ENCODE peak calls at places on chromosomes 4 and X, in nine cellular contexts. T, B, Z, C, F, G, W, J and H are unnamed samples. For H3K9me3, the result is how much of the 10 kb centered on the place peaks cover.

GRCh38 chrX:48919360-48919821 is 567 bp upstream of the PIM2 start:
- DNase-seq in W (no peak), Z (no peak), G (no peak), T (peak), J (no peak), F (no peak), B (no peak), C (no peak), H (no peak)

GRCh38 chr4:77695769-77696168 is 90.1 kb downstream of the CXCL13 start:
- DNase-seq in W (no peak), J (no peak), Z (peak), B (no peak), G (peak), F (no peak), C (peak), T (no peak), H (no peak)

GRCh38 chr4:158775091-158775651 is 6.3 kb downstream of the FNIP2 start:
- DNase-seq in C (peak), G (peak), F (no peak), T (no peak), Z (peak), J (no peak), W (no peak), B (no peak), H (peak)

GRCh38 chr4:88823058-88823919 is 125.7 kb upstream of the NAP1L5 start:
- DNase-seq in J (peak), Z (peak), W (no peak), B (peak), T (peak), C (peak), F (peak), G (peak), H (peak)

GRCh38 chr4:184962125-184962638 is 56.1 kb upstream of the HELT start:
- DNase-seq in Z (no peak), G (no peak), W (no peak), T (no peak), B (no peak), C (no peak), F (peak), J (no peak), H (no peak)

GRCh38 chr4:88040707-88041106 is 33.3 kb downstream of the PKD2 start:
- DNase-seq in B (no peak), C (no peak), T (no peak), W (no peak), G (no peak), F (no peak), Z (no peak), J (no peak), H (no peak)

GRCh38 chr4:123398803-123399637 is 2.4 kb downstream of the SPRY1 start:
- DNase-seq in F (peak), C (peak), G (peak), T (peak), W (peak), J (peak), Z (peak), B (peak), H (peak)

GRCh38 chrX:54447461-54447860 is 7.3 kb downstream of the TSR2 start:
- DNase-seq in F (no peak), C (peak), G (peak), W (no peak), Z (peak), J (no peak), T (no peak), B (no peak), H (peak)

GRCh38 chr4:52863324-52863723 is 1.2 kb downstream of the RASL11B start:
- DNase-seq in C (no peak), T (no peak), Z (peak), F (no peak), W (no peak), J (no peak), G (no peak), B (no peak), H (no peak)

GRCh38 chr4:42282081-42282901 is 115.0 kb upstream of the SHISA3 start:
- DNase-seq in T (peak), J (peak), Z (peak), G (peak), C (peak), B (no peak), F (peak), W (peak), H (peak)
- H3K4me3 ChIP-seq in T (peak), J (no peak), Z (no peak), G (peak), C (no peak), B (no peak), F (no peak), W (no peak), H (no peak)

GRCh38 chr4:6472008-6472386 is 417 bp downstream of the PPP2R2C start:
- DNase-seq in W (no peak), J (no peak), F (peak), B (no peak), G (no peak), Z (no peak), T (no peak), C (no peak), H (no peak)

GRCh38 chr4:6474053-6474568 is 1.7 kb upstream of the PPP2R2C start:
- DNase-seq in F (peak), B (no peak), W (no peak), T (peak), C (peak), J (no peak), G (no peak), Z (no peak), H (no peak)

GRCh38 chr4:6471303-6472007 is 959 bp downstream of the PPP2R2C start:
- DNase-seq in C (peak), J (no peak), T (peak), W (no peak), B (no peak), G (no peak), F (peak), Z (no peak), H (no peak)

GRCh38 chr4:6473264-6474052 is 1.0 kb upstream of the PPP2R2C start:
- DNase-seq in Z (no peak), T (no peak), G (no peak), J (no peak), B (no peak), C (no peak), W (no peak), F (peak), H (no peak)

DNA sequence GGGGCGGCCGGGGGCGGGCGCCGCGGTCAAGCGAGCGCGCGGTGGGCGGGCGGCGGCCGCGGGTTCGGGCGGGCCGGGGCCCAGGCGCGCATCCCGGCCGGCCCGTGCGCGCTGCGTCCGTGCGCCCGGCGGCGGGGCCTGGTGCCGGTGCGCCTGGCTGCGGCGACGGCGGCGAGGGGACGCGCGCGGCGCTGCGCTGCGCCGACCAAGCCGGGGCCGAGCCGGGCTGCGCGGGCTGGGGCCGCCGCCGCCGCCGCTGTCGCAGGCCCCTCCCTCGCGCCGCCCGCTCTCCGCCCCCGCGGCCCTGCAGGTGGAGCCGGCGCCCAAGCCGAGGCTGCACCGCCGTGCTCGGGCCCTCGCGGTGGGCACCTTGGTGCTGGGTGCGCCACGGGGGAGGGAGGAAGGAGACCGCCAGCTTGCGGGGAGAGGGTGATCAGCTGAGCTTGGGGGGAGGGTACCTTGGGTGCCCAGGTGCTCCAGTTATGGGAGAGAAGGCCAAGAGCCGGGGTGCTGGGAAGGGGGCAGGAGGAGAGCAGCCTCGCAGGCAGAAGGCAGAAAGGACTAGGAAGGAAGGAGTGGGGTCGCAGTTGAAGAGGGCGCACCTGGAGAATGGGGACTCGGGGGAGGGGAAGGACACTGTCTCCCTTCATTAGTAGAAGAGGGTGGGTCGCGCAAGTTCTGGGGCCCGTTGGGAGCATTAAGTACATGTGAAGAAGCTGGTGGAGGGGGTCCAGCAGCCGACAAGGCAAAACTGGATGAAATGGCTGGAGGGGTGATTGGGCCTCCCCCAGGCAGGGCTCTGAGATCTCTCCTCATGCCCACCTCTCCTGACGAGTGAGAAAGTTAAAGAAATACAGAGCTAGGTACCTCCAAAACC is at the start of gene PPP2R2C:
- DNase-seq in T (peak), G (peak), J (no peak), W (no peak), F (peak), C (peak), Z (no peak), B (no peak), H (peak)
- TF ChIP-seq CTCF in T (no peak), G (no peak), J (no peak), W (no peak), F (no peak), C (no peak), Z (no peak), B (no peak), H (no peak)

GRCh38 chr4:600850-601515 is 24.4 kb upstream of the PDE6B start:
- DNase-seq in Z (no peak), G (no peak), J (no peak), B (no peak), C (no peak), F (peak), T (no peak), W (no peak), H (no peak)
- H3K9me3 ChIP-seq in Z (under half), G (under half), J (under half), B (under half), C (under half), F (under half), T (under half), W (under half), H (under half)

GRCh38 chrX:124440674-124441073 is 94.3 kb downstream of the SH2D1A start:
- DNase-seq in G (no peak), T (no peak), C (no peak), J (no peak), B (no peak), W (no peak), Z (no peak), F (no peak), H (no peak)

GRCh38 chrX:124441971-124442370 is 95.6 kb downstream of the SH2D1A start:
- DNase-seq in W (no peak), T (no peak), J (no peak), B (no peak), C (no peak), F (no peak), G (no peak), Z (no peak), H (no peak)
- H3K4me3 ChIP-seq in W (no peak), T (no peak), J (no peak), B (no peak), C (no peak), F (no peak), G (no peak), Z (no peak), H (no peak)

GRCh38 chr4:183132865-183133264 is 33.8 kb downstream of the WWC2 start:
- DNase-seq in C (no peak), J (no peak), F (no peak), W (no peak), Z (no peak), T (no peak), B (no peak), G (no peak), H (no peak)
- TF ChIP-seq CTCF in C (no peak), J (no peak), F (no peak), W (no peak), Z (no peak), T (no peak), B (no peak), G (no peak), H (no peak)

DNA sequence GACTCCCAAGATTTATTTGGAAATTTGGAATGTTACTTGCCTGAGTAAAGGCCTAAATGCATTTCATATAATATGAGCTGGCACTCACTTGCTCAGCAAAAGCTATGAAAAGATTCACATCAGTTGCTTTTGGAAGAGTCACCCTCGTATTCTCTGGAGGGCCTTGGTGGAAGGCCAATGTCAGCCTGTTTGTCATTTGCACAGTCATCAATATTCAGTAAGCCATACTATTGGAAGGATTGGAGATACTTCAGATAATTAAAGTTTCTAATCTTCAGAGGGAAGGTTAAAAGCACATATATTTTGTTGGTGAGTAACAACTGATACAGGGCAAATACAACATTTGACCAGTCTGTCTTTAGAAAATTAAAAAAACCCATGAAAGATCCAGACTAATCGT is 36.6 kb downstream of the VCX3A start:
- DNase-seq in T (no peak), W (no peak), G (no peak), B (no peak), C (no peak), J (no peak), Z (no peak), F (no peak), H (no peak)
- H3K9me3 ChIP-seq in T (under half), W (under half), G (under half), B (under half), C (under half), J (under half), Z (under half), F (under half), H (under half)

GRCh38 chrX:51494409-51494808 is 2.0 kb downstream of the NUDT11 start:
- DNase-seq in G (peak), J (no peak), F (no peak), B (no peak), T (no peak), W (peak), Z (no peak), C (peak), H (no peak)
- H3K4me3 ChIP-seq in G (no peak), J (no peak), F (no peak), B (no peak), T (no peak), W (peak), Z (no peak), C (no peak), H (peak)